ENCODE peak calls at places on chromosomes 12 and 14, in nine cellular contexts. B, T, H, E, M, I, J, W and O are unnamed samples.

GRCh38 chr12:99771659-99772058 is 124.1 kb downstream of the GARIN6 start:
- DNase-seq in I (no peak), B (no peak), J (no peak), M (no peak), E (no peak), H (no peak), W (no peak), T (no peak), O (no peak)

GRCh38 chr12:100857971-100858370 is 63.4 kb downstream of the ANO4 start:
- DNase-seq in J (no peak), T (no peak), H (no peak), W (no peak), B (no peak), E (no peak), I (no peak), M (peak; percentile 12), O (no peak)

GRCh38 chr14:37197421-37198272 is at the start of gene MIPOL1:
- DNase-seq in I (peak; percentile 85), E (no peak), B (peak; percentile 85), W (peak; percentile 83), H (peak; percentile 87), M (peak; percentile 90), T (peak; percentile 84), J (peak; percentile 84), O (peak; percentile 93)

GRCh38 chr12:95951515-95951914 is 8.4 kb downstream of the AMDHD1 start:
- DNase-seq in W (no peak), E (no peak), I (no peak), H (no peak), J (no peak), B (no peak), M (no peak), T (no peak), O (no peak)

GRCh38 chr12:1797011-1797901 is 23.1 kb upstream of the LRTM2 start:
- DNase-seq in I (peak; percentile 78), W (peak; percentile 47), T (peak; percentile 72), E (no peak), H (peak; percentile 58), M (no peak), J (no peak), B (peak; percentile 47), O (no peak)

GRCh38 chr12:132141976-132142678 is 2.0 kb downstream of the DDX51 start:
- DNase-seq in E (no peak), J (no peak), M (no peak), H (no peak), B (no peak), I (no peak), W (peak; percentile 14), T (no peak), O (no peak)

GRCh38 chr12:34218193-34219045 is 196.1 kb downstream of the ALG10 start:
- DNase-seq in E (no peak), T (peak; percentile 69), M (peak; percentile 34), J (peak; percentile 57), B (peak; percentile 77), I (peak; percentile 52), W (peak; percentile 58), H (peak; percentile 55), O (peak; percentile 34)

GRCh38 chr12:25701290-25701689 is 148.2 kb upstream of the LMNTD1 start:
- DNase-seq in H (no peak), W (no peak), M (peak; percentile 81), E (no peak), I (no peak), J (no peak), T (no peak), B (no peak), O (no peak)

GRCh38 chr14:58873228-58873953 is 235.6 kb downstream of the DACT1 start:
- DNase-seq in T (no peak), W (no peak), B (no peak), E (no peak), I (peak; percentile 66), J (no peak), H (no peak), M (no peak), O (no peak)

GRCh38 chr12:84502180-84502857 is 410.3 kb downstream of the SLC6A15 start:
- DNase-seq in M (no peak), J (no peak), B (no peak), W (no peak), T (no peak), H (no peak), I (no peak), E (no peak), O (no peak)

GRCh38 chr14:79285263-79285662 is 926.0 kb downstream of the DIO2 start:
- DNase-seq in T (no peak), J (no peak), W (no peak), M (no peak), E (no peak), B (no peak), H (no peak), I (no peak), O (no peak)

GRCh38 chr14:32620724-32621123 is 291.6 kb downstream of the AKAP6 start:
- DNase-seq in B (no peak), T (no peak), H (no peak), M (peak; percentile 21), W (no peak), E (no peak), J (no peak), I (no peak), O (no peak)

GRCh38 chr14:32625211-32625610 is 296.1 kb downstream of the AKAP6 start:
- DNase-seq in J (no peak), T (no peak), M (no peak), E (no peak), H (no peak), B (no peak), W (no peak), I (no peak), O (no peak)

GRCh38 chr14:32621585-32621984 is 292.5 kb downstream of the AKAP6 start:
- DNase-seq in E (no peak), B (no peak), J (no peak), I (no peak), H (no peak), M (no peak), W (no peak), T (no peak), O (no peak)

GRCh38 chr14:32622742-32623141 is 293.6 kb downstream of the AKAP6 start:
- DNase-seq in B (no peak), I (no peak), H (no peak), W (no peak), E (no peak), T (no peak), M (no peak), J (no peak), O (no peak)

GRCh38 chr14:32623300-32624093 is 294.4 kb downstream of the AKAP6 start:
- DNase-seq in H (no peak), I (no peak), T (no peak), M (peak; percentile 19), B (no peak), W (no peak), J (no peak), E (no peak), O (no peak)
- H3K4me3 ChIP-seq in H (no peak overlapping the region), I (no peak overlapping the region), T (no peak overlapping the region), M (no peak overlapping the region), B (no peak overlapping the region), W (no peak overlapping the region), J (no peak overlapping the region), E (no peak overlapping the region), O (no peak overlapping the region)

DNA sequence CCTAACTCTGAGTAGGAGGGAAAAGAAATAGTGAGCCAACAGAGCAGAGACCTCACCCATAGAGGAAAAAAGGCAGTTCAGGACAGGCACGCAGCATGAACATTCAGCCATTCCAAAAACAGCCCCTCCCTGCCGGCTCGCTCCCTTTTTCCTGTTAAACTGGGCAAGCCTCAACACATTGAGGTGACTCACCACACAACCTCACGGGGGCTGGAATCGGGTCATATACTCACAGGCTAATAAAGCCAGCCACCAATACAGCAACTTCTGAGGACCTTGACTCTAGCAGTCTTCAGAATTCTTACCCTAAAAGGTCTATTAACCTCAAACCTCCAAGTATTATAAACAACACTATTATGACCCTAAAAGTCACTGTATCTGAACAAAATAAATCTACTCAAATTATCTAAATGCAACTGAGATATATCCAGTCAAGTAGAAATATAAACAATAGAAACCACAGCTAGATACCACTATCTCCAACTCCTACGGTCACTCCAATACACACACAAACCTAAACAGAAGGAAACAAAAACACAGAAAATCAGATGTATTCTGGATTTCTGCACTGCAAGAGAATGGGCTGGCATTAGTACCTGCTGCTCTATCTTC is 6.3 kb downstream of the YBX3 start:
- DNase-seq in H (peak; percentile 79), J (no peak), I (peak; percentile 70), W (peak; percentile 84), M (peak; percentile 92), T (peak; percentile 82), E (peak; percentile 1), B (peak; percentile 66), O (peak; percentile 96)
- TF ChIP-seq POLR2A in H (peak; percentile 18), J (no peak), I (no peak), W (no peak), M (peak; percentile 22), T (no peak), E (peak; percentile 34), B (no peak), O (no peak)

GRCh38 chr12:71683633-71684032 is 2.2 kb upstream of the TMEM19 start:
- DNase-seq in T (no peak), M (no peak), H (no peak), J (no peak), B (no peak), W (no peak), E (no peak), I (no peak), O (no peak)
- TF ChIP-seq CTCF in T (no peak), M (no peak), H (no peak), J (no peak), B (no peak), W (no peak), E (no peak), I (no peak), O (no peak)

GRCh38 chr14:101478796-101479410 is 82.4 kb upstream of the DIO3 start:
- DNase-seq in H (peak; percentile 10), B (peak; percentile 1), E (no peak), T (no peak), I (no peak), W (peak; percentile 15), J (no peak), M (no peak), O (no peak)
- H3K4me3 ChIP-seq in H (no peak overlapping the region), B (no peak overlapping the region), E (no peak overlapping the region), T (no peak overlapping the region), I (no peak overlapping the region), W (no peak overlapping the region), J (no peak overlapping the region), M (no peak overlapping the region), O (no peak overlapping the region)